ENCODE peak calls at places on chromosomes 13 and 19, in eight cellular contexts. One of them, this sample, is unnamed.

GRCh38 chr13:30866692-30867669 is 39.1 kb upstream of the MEDAG start:
- DNase-seq in psoas muscle: no peak
- DNase-seq in mammary epithelial cell: no peak
- DNase-seq in SJSA1: no peak
- DNase-seq in Caco-2: no peak
- DNase-seq in heart right ventricle: no peak
- DNase-seq in CD4-positive, alpha-beta T cell: no peak
- DNase-seq in astrocyte: no peak
- DNase-seq in this sample: no peak

GRCh38 chr13:51804295-51805172 is 571 bp upstream of the DHRS12 start:
- DNase-seq in psoas muscle: peak; percentile 65
- DNase-seq in mammary epithelial cell: no peak
- DNase-seq in SJSA1: no peak
- DNase-seq in Caco-2: no peak
- DNase-seq in heart right ventricle: no peak
- DNase-seq in CD4-positive, alpha-beta T cell: peak; percentile 26
- DNase-seq in astrocyte: no peak
- DNase-seq in this sample: no peak

GRCh38 chr13:99655351-99656091 is 154.2 kb downstream of the TM9SF2 start:
- DNase-seq in psoas muscle: no peak
- DNase-seq in mammary epithelial cell: peak; percentile 73
- DNase-seq in SJSA1: peak; percentile 66
- DNase-seq in Caco-2: no peak
- DNase-seq in heart right ventricle: no peak
- DNase-seq in CD4-positive, alpha-beta T cell: no peak
- DNase-seq in astrocyte: peak; percentile 89
- DNase-seq in this sample: no peak

GRCh38 chr13:108924154-108924940 is 294.9 kb downstream of the MYO16 start:
- DNase-seq in psoas muscle: no peak
- DNase-seq in mammary epithelial cell: peak; percentile 35
- DNase-seq in SJSA1: no peak
- DNase-seq in Caco-2: no peak
- DNase-seq in heart right ventricle: no peak
- DNase-seq in CD4-positive, alpha-beta T cell: no peak
- DNase-seq in astrocyte: peak; percentile 36
- DNase-seq in this sample: no peak

GRCh38 chr19:44202470-44202869 is 9.9 kb upstream of the ZNF227 start:
- DNase-seq in psoas muscle: no peak
- DNase-seq in mammary epithelial cell: peak; percentile 22
- DNase-seq in SJSA1: no peak
- DNase-seq in Caco-2: no peak
- DNase-seq in heart right ventricle: no peak
- DNase-seq in CD4-positive, alpha-beta T cell: no peak
- DNase-seq in astrocyte: peak; percentile 2
- DNase-seq in this sample: no peak

GRCh38 chr19:38263696-38264485 is 482 bp upstream of the SPINT2 start:
- DNase-seq in psoas muscle: peak; percentile 51
- DNase-seq in mammary epithelial cell: peak; percentile 95
- DNase-seq in SJSA1: no peak
- DNase-seq in Caco-2: peak; percentile 98
- DNase-seq in heart right ventricle: no peak
- DNase-seq in CD4-positive, alpha-beta T cell: peak; percentile 74
- DNase-seq in astrocyte: peak; percentile 54
- DNase-seq in this sample: peak; percentile 91

GRCh38 chr13:34731486-34731885 is 210.6 kb upstream of the NBEA start:
- DNase-seq in psoas muscle: no peak
- DNase-seq in mammary epithelial cell: peak; percentile 51
- DNase-seq in SJSA1: no peak
- DNase-seq in Caco-2: no peak
- DNase-seq in heart right ventricle: no peak
- DNase-seq in CD4-positive, alpha-beta T cell: no peak
- DNase-seq in astrocyte: no peak
- DNase-seq in this sample: no peak

GRCh38 chr19:33780746-33781145 is 15.9 kb upstream of the KCTD15 start:
- DNase-seq in psoas muscle: no peak
- DNase-seq in mammary epithelial cell: no peak
- DNase-seq in SJSA1: no peak
- DNase-seq in Caco-2: no peak
- DNase-seq in heart right ventricle: no peak
- DNase-seq in CD4-positive, alpha-beta T cell: no peak
- DNase-seq in astrocyte: no peak
- DNase-seq in this sample: no peak

GRCh38 chr19:17530586-17530985 is 19.1 kb downstream of the PGLS start:
- DNase-seq in psoas muscle: no peak
- DNase-seq in mammary epithelial cell: no peak
- DNase-seq in SJSA1: no peak
- DNase-seq in Caco-2: no peak
- DNase-seq in heart right ventricle: no peak
- DNase-seq in CD4-positive, alpha-beta T cell: no peak
- DNase-seq in astrocyte: no peak
- DNase-seq in this sample: no peak

GRCh38 chr13:99215466-99215865 is 14.8 kb downstream of the UBAC2 start:
- DNase-seq in psoas muscle: no peak
- DNase-seq in mammary epithelial cell: no peak
- DNase-seq in SJSA1: peak; percentile 73
- DNase-seq in Caco-2: no peak
- DNase-seq in heart right ventricle: no peak
- DNase-seq in CD4-positive, alpha-beta T cell: peak; percentile 69
- DNase-seq in astrocyte: no peak
- DNase-seq in this sample: no peak

GRCh38 chr19:10895363-10895762 is 24.0 kb downstream of the CARM1 start:
- DNase-seq in psoas muscle: no peak
- DNase-seq in mammary epithelial cell: no peak
- DNase-seq in SJSA1: no peak
- DNase-seq in Caco-2: no peak
- DNase-seq in heart right ventricle: no peak
- DNase-seq in CD4-positive, alpha-beta T cell: no peak
- DNase-seq in astrocyte: no peak
- DNase-seq in this sample: no peak

GRCh38 chr19:32865326-32865725 is 4.2 kb downstream of the SLC7A9 start:
- DNase-seq in psoas muscle: no peak
- DNase-seq in mammary epithelial cell: no peak
- DNase-seq in SJSA1: no peak
- DNase-seq in Caco-2: no peak
- DNase-seq in heart right ventricle: no peak
- DNase-seq in CD4-positive, alpha-beta T cell: no peak
- DNase-seq in astrocyte: no peak
- DNase-seq in this sample: no peak

GRCh38 chr19:16888629-16889371 is at the start of gene F2RL3:
- DNase-seq in psoas muscle: peak; percentile 77
- DNase-seq in mammary epithelial cell: no peak
- DNase-seq in SJSA1: peak; percentile 61
- DNase-seq in Caco-2: no peak
- DNase-seq in heart right ventricle: peak; percentile 59
- DNase-seq in CD4-positive, alpha-beta T cell: no peak
- DNase-seq in astrocyte: peak; percentile 2
- DNase-seq in this sample: peak; percentile 59

GRCh38 chr19:45498411-45499195 is at the start of gene PPM1N:
- DNase-seq in psoas muscle: peak; percentile 66
- DNase-seq in mammary epithelial cell: no peak
- DNase-seq in SJSA1: no peak
- DNase-seq in Caco-2: no peak
- DNase-seq in heart right ventricle: no peak
- DNase-seq in CD4-positive, alpha-beta T cell: peak; percentile 66
- DNase-seq in astrocyte: no peak
- DNase-seq in this sample: no peak

GRCh38 chr13:75603038-75603437 is 33.1 kb upstream of the LMO7 start:
- DNase-seq in psoas muscle: no peak
- DNase-seq in mammary epithelial cell: no peak
- DNase-seq in SJSA1: no peak
- DNase-seq in Caco-2: no peak
- DNase-seq in heart right ventricle: no peak
- DNase-seq in CD4-positive, alpha-beta T cell: no peak
- DNase-seq in astrocyte: no peak
- DNase-seq in this sample: no peak

GRCh38 chr19:46958542-46958941 is 61.1 kb upstream of the NPAS1 start:
- DNase-seq in psoas muscle: no peak
- DNase-seq in mammary epithelial cell: no peak
- DNase-seq in SJSA1: no peak
- DNase-seq in Caco-2: no peak
- DNase-seq in heart right ventricle: no peak
- DNase-seq in CD4-positive, alpha-beta T cell: no peak
- DNase-seq in astrocyte: peak; percentile 39
- DNase-seq in this sample: no peak

GRCh38 chr19:1540353-1540925 is 16.6 kb downstream of the PLK5 start:
- DNase-seq in psoas muscle: no peak
- DNase-seq in mammary epithelial cell: no peak
- DNase-seq in SJSA1: no peak
- DNase-seq in Caco-2: no peak
- DNase-seq in heart right ventricle: no peak
- DNase-seq in CD4-positive, alpha-beta T cell: no peak
- DNase-seq in astrocyte: no peak
- DNase-seq in this sample: no peak

GRCh38 chr13:53064721-53065120 is 36.1 kb downstream of the OLFM4 start:
- DNase-seq in psoas muscle: peak; percentile 67
- DNase-seq in mammary epithelial cell: no peak
- DNase-seq in SJSA1: no peak
- DNase-seq in Caco-2: no peak
- DNase-seq in heart right ventricle: no peak
- DNase-seq in CD4-positive, alpha-beta T cell: no peak
- DNase-seq in astrocyte: no peak
- DNase-seq in this sample: no peak

GRCh38 chr19:18417250-18418033 is 1.8 kb upstream of the SSBP4 start:
- DNase-seq in psoas muscle: peak; percentile 86
- DNase-seq in mammary epithelial cell: no peak
- DNase-seq in SJSA1: peak; percentile 87
- DNase-seq in Caco-2: peak; percentile 84
- DNase-seq in heart right ventricle: peak; percentile 90
- DNase-seq in CD4-positive, alpha-beta T cell: no peak
- DNase-seq in astrocyte: peak; percentile 60
- DNase-seq in this sample: no peak

GRCh38 chr13:19586904-19587634 is 25.7 kb upstream of the TPTE2 start:
- DNase-seq in psoas muscle: peak; percentile 59
- DNase-seq in mammary epithelial cell: no peak
- DNase-seq in SJSA1: no peak
- DNase-seq in Caco-2: no peak
- DNase-seq in heart right ventricle: peak; percentile 27
- DNase-seq in CD4-positive, alpha-beta T cell: peak; percentile 76
- DNase-seq in astrocyte: peak; percentile 41
- DNase-seq in this sample: peak; percentile 31

GRCh38 chr13:113044431-113045114 is 61.0 kb upstream of the F7 start:
- DNase-seq in psoas muscle: no peak
- DNase-seq in mammary epithelial cell: no peak
- DNase-seq in SJSA1: peak; percentile 67
- DNase-seq in Caco-2: no peak
- DNase-seq in heart right ventricle: peak; percentile 2
- DNase-seq in CD4-positive, alpha-beta T cell: no peak
- DNase-seq in astrocyte: no peak
- DNase-seq in this sample: no peak

GRCh38 chr13:114026128-114026880 is 52.4 kb upstream of the C13orf46 start:
- DNase-seq in psoas muscle: no peak
- DNase-seq in mammary epithelial cell: no peak
- DNase-seq in SJSA1: peak; percentile 62
- DNase-seq in Caco-2: no peak
- DNase-seq in heart right ventricle: peak; percentile 10
- DNase-seq in CD4-positive, alpha-beta T cell: no peak
- DNase-seq in astrocyte: no peak
- DNase-seq in this sample: no peak

GRCh38 chr13:26561636-26562537 is 4.4 kb downstream of the WASF3 start:
- DNase-seq in psoas muscle: no peak
- DNase-seq in mammary epithelial cell: no peak
- DNase-seq in SJSA1: no peak
- DNase-seq in Caco-2: no peak
- DNase-seq in heart right ventricle: no peak
- DNase-seq in CD4-positive, alpha-beta T cell: no peak
- DNase-seq in astrocyte: peak; percentile 74
- DNase-seq in this sample: peak; percentile 31

GRCh38 chr13:83232626-83233025 is 649.6 kb downstream of the SLITRK1 start:
- DNase-seq in psoas muscle: no peak
- DNase-seq in mammary epithelial cell: no peak
- DNase-seq in SJSA1: no peak
- DNase-seq in Caco-2: no peak
- DNase-seq in heart right ventricle: no peak
- DNase-seq in CD4-positive, alpha-beta T cell: no peak
- DNase-seq in astrocyte: no peak
- DNase-seq in this sample: no peak
- H3K9me3 ChIP-seq in psoas muscle: peaks cover 3% of the 10 kb centered on the region
- H3K9me3 ChIP-seq in mammary epithelial cell: no peaks in the 10 kb centered on the region
- H3K9me3 ChIP-seq in SJSA1: peaks cover 4% of the 10 kb centered on the region
- H3K9me3 ChIP-seq in Caco-2: no peaks in the 10 kb centered on the region
- H3K9me3 ChIP-seq in heart right ventricle: no peaks in the 10 kb centered on the region
- H3K9me3 ChIP-seq in CD4-positive, alpha-beta T cell: no peaks in the 10 kb centered on the region
- H3K9me3 ChIP-seq in astrocyte: no peaks in the 10 kb centered on the region
- H3K9me3 ChIP-seq in this sample: no peaks in the 10 kb centered on the region

GRCh38 chr13:59483441-59484116 is 680.1 kb downstream of the DIAPH3 start:
- DNase-seq in psoas muscle: no peak
- DNase-seq in mammary epithelial cell: no peak
- DNase-seq in SJSA1: no peak
- DNase-seq in Caco-2: no peak
- DNase-seq in heart right ventricle: no peak
- DNase-seq in CD4-positive, alpha-beta T cell: no peak
- DNase-seq in astrocyte: peak; percentile 81
- DNase-seq in this sample: no peak
- H3K9me3 ChIP-seq in psoas muscle: no peaks in the 10 kb centered on the region
- H3K9me3 ChIP-seq in mammary epithelial cell: no peaks in the 10 kb centered on the region
- H3K9me3 ChIP-seq in SJSA1: no peaks in the 10 kb centered on the region
- H3K9me3 ChIP-seq in Caco-2: no peaks in the 10 kb centered on the region
- H3K9me3 ChIP-seq in heart right ventricle: no peaks in the 10 kb centered on the region
- H3K9me3 ChIP-seq in CD4-positive, alpha-beta T cell: no peaks in the 10 kb centered on the region
- H3K9me3 ChIP-seq in astrocyte: no peaks in the 10 kb centered on the region
- H3K9me3 ChIP-seq in this sample: no peaks in the 10 kb centered on the region

DNA sequence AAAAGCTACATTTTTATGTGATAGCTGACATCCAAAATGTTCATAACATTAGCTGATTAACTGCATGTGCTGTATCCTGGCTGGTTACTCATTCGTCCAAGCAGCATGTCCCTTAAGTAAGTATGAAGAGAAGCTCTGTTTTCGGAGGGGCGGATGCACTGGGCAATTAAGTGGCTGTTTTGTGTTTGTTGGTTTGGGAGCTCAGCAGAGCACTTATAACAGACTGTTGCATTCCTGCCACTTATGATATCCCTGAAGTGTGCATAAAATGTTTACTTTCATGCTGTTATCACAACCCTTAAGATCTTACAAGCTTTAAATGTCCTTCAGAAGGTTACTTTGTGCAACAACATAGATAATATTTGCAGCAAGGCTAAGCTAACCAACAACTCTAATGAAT is 264.1 kb downstream of the NALCN start:
- DNase-seq in psoas muscle: no peak
- DNase-seq in mammary epithelial cell: no peak
- DNase-seq in SJSA1: no peak
- DNase-seq in Caco-2: no peak
- DNase-seq in heart right ventricle: no peak
- DNase-seq in CD4-positive, alpha-beta T cell: no peak
- DNase-seq in astrocyte: no peak
- DNase-seq in this sample: no peak
- H3K9me3 ChIP-seq in psoas muscle: no peaks in the 10 kb centered on the region
- H3K9me3 ChIP-seq in mammary epithelial cell: no peaks in the 10 kb centered on the region
- H3K9me3 ChIP-seq in SJSA1: no peaks in the 10 kb centered on the region
- H3K9me3 ChIP-seq in Caco-2: no peaks in the 10 kb centered on the region
- H3K9me3 ChIP-seq in heart right ventricle: no peaks in the 10 kb centered on the region
- H3K9me3 ChIP-seq in CD4-positive, alpha-beta T cell: no peaks in the 10 kb centered on the region
- H3K9me3 ChIP-seq in astrocyte: no peaks in the 10 kb centered on the region
- H3K9me3 ChIP-seq in this sample: no peaks in the 10 kb centered on the region

DNA sequence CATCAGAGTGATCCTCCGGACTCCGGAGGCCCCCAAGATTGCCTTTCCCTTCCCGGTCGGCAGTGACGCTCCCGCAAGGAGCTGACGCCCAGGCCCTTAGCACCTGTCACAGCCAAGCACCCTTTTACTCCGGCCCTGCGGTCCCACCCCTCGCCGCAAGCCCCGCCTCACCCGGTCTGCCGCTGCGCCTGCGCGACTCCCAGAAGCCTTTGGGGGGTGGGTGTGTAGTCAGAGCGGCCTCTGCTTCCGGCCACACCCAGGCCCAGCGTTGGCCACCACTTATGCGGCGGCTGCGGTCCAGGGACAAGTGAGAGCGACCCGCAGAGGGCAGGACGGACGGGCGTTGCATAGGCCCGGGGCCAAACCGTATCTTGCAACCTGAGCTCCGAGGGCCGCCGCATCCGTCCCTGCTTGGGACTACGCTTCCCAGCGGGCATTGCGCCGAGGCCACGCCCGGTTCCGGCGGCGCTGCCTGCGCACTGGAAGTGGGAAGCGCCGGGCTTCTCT is 441 bp upstream of the ZFP28 start:
- DNase-seq in psoas muscle: peak; percentile 96
- DNase-seq in mammary epithelial cell: peak; percentile 87
- DNase-seq in SJSA1: peak; percentile 61
- DNase-seq in Caco-2: no peak
- DNase-seq in heart right ventricle: peak; percentile 94
- DNase-seq in CD4-positive, alpha-beta T cell: peak; percentile 90
- DNase-seq in astrocyte: peak; percentile 82
- DNase-seq in this sample: peak; percentile 93
- H3K9me3 ChIP-seq in psoas muscle: peaks cover 56% of the 10 kb centered on the region
- H3K9me3 ChIP-seq in mammary epithelial cell: peaks cover 27% of the 10 kb centered on the region
- H3K9me3 ChIP-seq in SJSA1: peaks cover 14% of the 10 kb centered on the region
- H3K9me3 ChIP-seq in Caco-2: peaks cover 27% of the 10 kb centered on the region
- H3K9me3 ChIP-seq in heart right ventricle: peaks cover 33% of the 10 kb centered on the region
- H3K9me3 ChIP-seq in CD4-positive, alpha-beta T cell: peaks cover 66% of the 10 kb centered on the region
- H3K9me3 ChIP-seq in astrocyte: peaks cover 43% of the 10 kb centered on the region
- H3K9me3 ChIP-seq in this sample: peaks cover 44% of the 10 kb centered on the region

This sample was measured in lung.